ENCODE peak calls at places on chromosomes 2 and 18, in six cellular contexts. One of them, this sample, is unnamed.

GRCh38 chr2:23540804-23541360 is 155.9 kb downstream of the KLHL29 start:
- DNase-seq in IMR-90: no peak
- DNase-seq in H9: no peak
- DNase-seq in neuronal stem cell: no peak
- DNase-seq in mesenchymal stem cell: no peak
- DNase-seq in mesendoderm: no peak
- DNase-seq in this sample: no peak

GRCh38 chr2:201697899-201698298 is 545 bp downstream of the MPP4 start:
- DNase-seq in H9: no peak
- DNase-seq in mesenchymal stem cell: peak
- DNase-seq in mesendoderm: peak
- DNase-seq in neuronal stem cell: no peak
- DNase-seq in IMR-90: peak
- DNase-seq in this sample: no peak

GRCh38 chr2:140988597-140988996 is 1142.2 kb downstream of the LRP1B start:
- DNase-seq in mesenchymal stem cell: no peak
- DNase-seq in neuronal stem cell: no peak
- DNase-seq in IMR-90: peak
- DNase-seq in mesendoderm: no peak
- DNase-seq in H9: no peak
- DNase-seq in this sample: no peak

GRCh38 chr2:54657664-54658083 is 65.8 kb upstream of the EML6 start:
- DNase-seq in IMR-90: peak
- DNase-seq in H9: peak
- DNase-seq in mesendoderm: peak
- DNase-seq in mesenchymal stem cell: peak
- DNase-seq in neuronal stem cell: peak
- DNase-seq in this sample: peak

GRCh38 chr2:18378020-18378653 is 182.3 kb downstream of the RDH14 start:
- DNase-seq in mesendoderm: peak
- DNase-seq in neuronal stem cell: peak
- DNase-seq in mesenchymal stem cell: peak
- DNase-seq in IMR-90: peak
- DNase-seq in H9: peak
- DNase-seq in this sample: peak

GRCh38 chr2:214987261-214987660 is 151.2 kb downstream of the ABCA12 start:
- DNase-seq in IMR-90: no peak
- DNase-seq in mesendoderm: no peak
- DNase-seq in mesenchymal stem cell: no peak
- DNase-seq in neuronal stem cell: no peak
- DNase-seq in H9: no peak
- DNase-seq in this sample: no peak

GRCh38 chr2:86790134-86790827 is 432 bp downstream of the CD8A start:
- DNase-seq in mesenchymal stem cell: no peak
- DNase-seq in H9: peak
- DNase-seq in IMR-90: no peak
- DNase-seq in neuronal stem cell: no peak
- DNase-seq in mesendoderm: peak
- DNase-seq in this sample: peak

GRCh38 chr2:43131890-43132522 is 94.4 kb downstream of the ZFP36L2 start:
- DNase-seq in IMR-90: no peak
- DNase-seq in mesendoderm: no peak
- DNase-seq in H9: no peak
- DNase-seq in mesenchymal stem cell: no peak
- DNase-seq in neuronal stem cell: no peak
- DNase-seq in this sample: no peak

GRCh38 chr2:163664610-163665009 is 71.2 kb downstream of the FIGN start:
- DNase-seq in neuronal stem cell: no peak
- DNase-seq in mesenchymal stem cell: peak
- DNase-seq in mesendoderm: no peak
- DNase-seq in H9: no peak
- DNase-seq in IMR-90: peak
- DNase-seq in this sample: no peak

GRCh38 chr2:147364597-147364996 is 480.2 kb upstream of the ACVR2A start:
- DNase-seq in mesenchymal stem cell: no peak
- DNase-seq in neuronal stem cell: no peak
- DNase-seq in H9: no peak
- DNase-seq in mesendoderm: no peak
- DNase-seq in IMR-90: no peak
- DNase-seq in this sample: no peak

GRCh38 chr2:221673248-221673647 is 101.1 kb upstream of the EPHA4 start:
- DNase-seq in mesendoderm: no peak
- DNase-seq in H9: no peak
- DNase-seq in neuronal stem cell: no peak
- DNase-seq in mesenchymal stem cell: no peak
- DNase-seq in IMR-90: no peak
- DNase-seq in this sample: no peak

GRCh38 chr2:234751275-234751938 is 200.4 kb upstream of the SH3BP4 start:
- DNase-seq in neuronal stem cell: no peak
- DNase-seq in mesenchymal stem cell: no peak
- DNase-seq in H9: no peak
- DNase-seq in IMR-90: no peak
- DNase-seq in mesendoderm: peak
- DNase-seq in this sample: no peak

GRCh38 chr2:106839849-106840595 is 45.9 kb downstream of the ST6GAL2 start:
- DNase-seq in H9: peak
- DNase-seq in neuronal stem cell: peak
- DNase-seq in IMR-90: no peak
- DNase-seq in mesenchymal stem cell: no peak
- DNase-seq in mesendoderm: peak
- DNase-seq in this sample: peak

GRCh38 chr2:68046642-68047240 is 16.1 kb downstream of the C1D start:
- DNase-seq in IMR-90: no peak
- DNase-seq in mesenchymal stem cell: no peak
- DNase-seq in H9: no peak
- DNase-seq in neuronal stem cell: no peak
- DNase-seq in mesendoderm: no peak
- DNase-seq in this sample: no peak

GRCh38 chr2:236663267-236663666 is 93.6 kb downstream of the ACKR3 start:
- DNase-seq in H9: no peak
- DNase-seq in mesenchymal stem cell: no peak
- DNase-seq in IMR-90: no peak
- DNase-seq in neuronal stem cell: no peak
- DNase-seq in mesendoderm: no peak
- DNase-seq in this sample: no peak

GRCh38 chr2:120525056-120526046 is 179.4 kb downstream of the INHBB start:
- DNase-seq in mesendoderm: no peak
- DNase-seq in neuronal stem cell: no peak
- DNase-seq in H9: no peak
- DNase-seq in mesenchymal stem cell: no peak
- DNase-seq in IMR-90: no peak
- DNase-seq in this sample: no peak

GRCh38 chr2:236164983-236165301 is 3.2 kb downstream of the GBX2 start:
- DNase-seq in neuronal stem cell: no peak
- DNase-seq in IMR-90: no peak
- DNase-seq in H9: no peak
- DNase-seq in mesendoderm: no peak
- DNase-seq in mesenchymal stem cell: no peak
- DNase-seq in this sample: no peak

GRCh38 chr18:36830141-36830495 is 1.2 kb downstream of the KIAA1328 start:
- DNase-seq in neuronal stem cell: no peak
- DNase-seq in mesendoderm: no peak
- DNase-seq in IMR-90: no peak
- DNase-seq in H9: no peak
- DNase-seq in mesenchymal stem cell: no peak
- DNase-seq in this sample: no peak

GRCh38 chr2:30641765-30642341 is 165.4 kb downstream of the CAPN13 start:
- DNase-seq in mesendoderm: no peak
- DNase-seq in neuronal stem cell: no peak
- DNase-seq in mesenchymal stem cell: no peak
- DNase-seq in H9: no peak
- DNase-seq in IMR-90: no peak
- DNase-seq in this sample: no peak

GRCh38 chr2:98374958-98375570 is 28.8 kb downstream of the CNGA3 start:
- DNase-seq in H9: no peak
- DNase-seq in mesendoderm: no peak
- DNase-seq in IMR-90: no peak
- DNase-seq in neuronal stem cell: no peak
- DNase-seq in mesenchymal stem cell: no peak
- DNase-seq in this sample: peak

GRCh38 chr2:25266399-25266798 is 75.3 kb downstream of the DNMT3A start:
- DNase-seq in mesendoderm: no peak
- DNase-seq in H9: no peak
- DNase-seq in neuronal stem cell: no peak
- DNase-seq in mesenchymal stem cell: no peak
- DNase-seq in IMR-90: no peak
- DNase-seq in this sample: no peak

GRCh38 chr2:236034974-236035373 is 133.2 kb downstream of the GBX2 start:
- DNase-seq in neuronal stem cell: no peak
- DNase-seq in mesenchymal stem cell: no peak
- DNase-seq in IMR-90: no peak
- DNase-seq in H9: no peak
- DNase-seq in mesendoderm: no peak
- DNase-seq in this sample: no peak

GRCh38 chr2:96923810-96924774 is 54.2 kb upstream of the SEMA4C start:
- DNase-seq in mesendoderm: no peak
- DNase-seq in IMR-90: no peak
- DNase-seq in H9: no peak
- DNase-seq in mesenchymal stem cell: no peak
- DNase-seq in neuronal stem cell: no peak
- DNase-seq in this sample: no peak
- H3K18ac ChIP-seq in mesendoderm: no peak
- H3K18ac ChIP-seq in IMR-90: no peak
- H3K18ac ChIP-seq in H9: no peak
- H3K18ac ChIP-seq in mesenchymal stem cell: no peak
- H3K18ac ChIP-seq in neuronal stem cell: no peak
- H3K18ac ChIP-seq in this sample: peak

DNA sequence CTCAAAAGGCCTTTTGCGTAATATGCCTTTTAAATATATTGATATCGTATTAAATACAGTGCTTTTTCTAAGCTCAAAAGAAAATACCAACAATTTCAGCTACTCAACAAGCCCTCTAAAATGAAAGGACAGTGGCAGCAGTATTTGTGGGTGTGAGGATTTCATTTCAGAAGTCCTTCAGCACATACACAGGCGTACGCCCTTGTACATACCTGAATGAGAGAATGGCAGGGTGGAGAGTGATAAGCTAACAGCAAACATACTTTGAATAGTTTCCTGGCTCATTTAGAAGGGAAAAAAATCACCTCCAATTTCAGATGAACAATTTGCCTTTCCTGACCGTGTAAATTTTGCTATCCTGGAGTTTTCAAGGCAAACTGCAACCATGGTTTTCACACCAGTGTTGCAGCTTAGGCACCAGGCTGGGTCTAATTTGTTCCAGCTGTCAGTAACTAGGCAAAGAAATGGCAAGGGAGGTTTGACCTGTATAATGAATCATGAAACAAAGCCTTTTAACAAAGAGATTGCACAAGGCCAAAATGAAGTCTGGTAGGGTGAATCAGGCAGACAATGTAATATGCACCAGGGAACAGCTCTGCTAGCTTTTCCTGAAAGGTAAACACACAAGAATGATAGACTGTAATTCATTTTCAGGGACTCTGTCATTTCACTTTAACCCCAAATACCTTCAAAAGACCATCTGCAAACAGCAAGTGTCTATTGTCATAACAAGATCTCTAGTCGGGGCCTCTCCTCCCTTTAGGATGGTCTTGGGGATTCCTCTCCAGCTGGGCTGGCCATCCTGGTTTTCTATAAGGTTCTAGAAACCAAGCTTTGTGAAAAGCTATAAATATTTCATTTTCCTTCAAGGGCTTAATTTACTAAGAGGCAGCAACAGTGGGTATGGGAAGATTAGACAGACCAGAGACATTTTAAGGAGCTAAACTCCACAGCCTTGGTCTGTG is 11.5 kb downstream of the ANKRD29 start:
- DNase-seq in mesenchymal stem cell: peak
- DNase-seq in neuronal stem cell: no peak
- DNase-seq in mesendoderm: no peak
- DNase-seq in H9: no peak
- DNase-seq in IMR-90: peak
- DNase-seq in this sample: no peak
- H2BK120ac ChIP-seq in mesenchymal stem cell: no peak
- H2BK120ac ChIP-seq in neuronal stem cell: no peak
- H2BK120ac ChIP-seq in mesendoderm: no peak
- H2BK120ac ChIP-seq in H9: no peak
- H2BK120ac ChIP-seq in IMR-90: no peak
- H2BK120ac ChIP-seq in this sample: no peak

DNA sequence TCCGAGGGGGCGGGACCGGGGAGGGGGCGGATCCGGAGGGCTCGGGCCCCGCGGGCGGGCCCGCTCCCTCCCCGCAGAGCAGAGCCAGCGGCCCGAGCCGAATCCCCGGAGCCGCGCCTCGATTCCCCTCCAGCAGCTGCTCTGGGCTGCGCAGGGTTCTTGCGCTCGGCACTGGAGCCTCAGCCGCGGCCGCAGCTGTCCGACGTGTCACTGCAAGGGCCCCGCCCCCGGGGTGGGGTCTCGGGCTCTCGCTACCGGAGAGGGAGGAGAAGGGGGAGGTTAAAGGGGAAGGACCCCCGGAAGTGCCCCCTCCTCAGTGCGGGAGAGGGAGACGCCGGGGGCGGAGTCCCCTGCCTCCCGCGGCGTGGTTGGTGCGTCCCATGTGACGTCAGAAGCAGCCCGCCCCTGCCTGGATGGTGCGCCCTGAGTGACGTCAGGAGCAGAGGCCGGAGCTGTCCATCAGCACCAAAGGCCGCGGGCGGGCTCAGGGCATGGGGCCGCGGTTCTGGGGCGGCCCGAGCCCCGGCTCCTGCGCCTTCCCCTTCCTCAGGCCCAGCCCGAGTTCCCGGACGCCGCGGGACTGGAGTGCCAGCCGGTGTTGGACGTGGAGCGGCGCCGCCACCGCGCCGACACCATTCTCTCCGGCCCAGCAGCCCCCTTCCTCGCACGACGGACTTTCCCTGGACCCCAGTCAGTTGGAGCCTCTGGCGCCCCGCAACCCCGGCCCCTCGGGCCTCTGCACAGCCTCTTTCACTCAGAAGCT is at the start of the genes CHPF and TMEM198:
- DNase-seq in mesendoderm: peak
- DNase-seq in IMR-90: peak
- DNase-seq in mesenchymal stem cell: peak
- DNase-seq in neuronal stem cell: peak
- DNase-seq in H9: peak
- DNase-seq in this sample: peak
- H3K18ac ChIP-seq in mesendoderm: peak
- H3K18ac ChIP-seq in IMR-90: no peak
- H3K18ac ChIP-seq in mesenchymal stem cell: peak
- H3K18ac ChIP-seq in neuronal stem cell: peak
- H3K18ac ChIP-seq in H9: no peak
- H3K18ac ChIP-seq in this sample: peak

DNA sequence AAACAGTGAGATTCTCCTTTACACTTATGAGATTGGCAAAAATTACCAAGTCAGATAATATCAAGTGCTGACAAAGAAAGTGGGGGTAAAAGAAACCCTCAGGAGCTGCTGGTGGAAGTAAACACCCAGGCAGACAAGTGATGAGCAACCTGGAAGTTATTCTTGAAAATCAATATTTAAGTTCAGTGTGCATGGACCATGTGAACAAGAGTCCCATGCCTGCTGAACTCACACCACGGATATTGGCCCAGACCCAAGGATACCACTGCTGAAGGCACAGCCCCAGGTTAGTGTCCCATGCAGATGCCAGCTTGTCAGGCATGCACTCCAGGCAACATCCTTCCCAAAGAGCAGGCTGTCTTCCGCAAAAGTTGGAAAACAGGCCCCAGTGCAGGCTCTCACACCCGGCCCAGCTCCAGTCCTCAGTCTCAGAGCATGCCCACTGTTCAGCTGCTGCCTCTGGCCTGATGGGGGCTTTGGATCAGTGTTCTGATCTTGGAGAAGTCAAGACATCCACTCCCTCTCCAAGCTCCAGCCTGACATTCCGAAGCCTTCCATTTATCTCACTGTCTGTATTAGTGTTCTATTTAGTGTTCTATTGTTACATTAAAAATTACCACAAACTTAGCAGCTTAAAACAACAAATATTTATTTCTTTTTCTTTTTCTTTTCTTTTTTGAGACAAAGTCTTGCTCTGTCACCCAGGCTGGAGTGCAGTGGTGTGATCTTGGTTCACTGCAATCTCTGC is 70.0 kb downstream of the HS1BP3 start:
- DNase-seq in neuronal stem cell: no peak
- DNase-seq in H9: no peak
- DNase-seq in mesendoderm: no peak
- DNase-seq in IMR-90: peak
- DNase-seq in mesenchymal stem cell: no peak
- DNase-seq in this sample: no peak
- H2BK120ac ChIP-seq in neuronal stem cell: no peak
- H2BK120ac ChIP-seq in H9: no peak
- H2BK120ac ChIP-seq in mesendoderm: no peak
- H2BK120ac ChIP-seq in IMR-90: peak
- H2BK120ac ChIP-seq in mesenchymal stem cell: no peak
- H2BK120ac ChIP-seq in this sample: no peak